ENCODE peak calls at places on chromosomes 5 and 9, in nine cellular contexts. One of them, this sample, is unnamed.

GRCh38 chr5:159310492-159310891 is 19.8 kb downstream of the IL12B start:
- DNase-seq in HFF-Myc: no peak
- DNase-seq in lower leg skin: no peak
- DNase-seq in neural progenitor cell: peak; percentile 72
- DNase-seq in lower lobe of right lung: peak; percentile 78
- DNase-seq in AG09309: no peak
- DNase-seq in heart left ventricle: no peak
- DNase-seq in left ventricle myocardium inferior: no peak
- DNase-seq in lung: peak; percentile 59
- DNase-seq in this sample: no peak

GRCh38 chr5:132251220-132251725 is 6.2 kb upstream of the PDLIM4 start:
- DNase-seq in HFF-Myc: no peak
- DNase-seq in lower leg skin: peak; percentile 80
- DNase-seq in neural progenitor cell: no peak
- DNase-seq in lower lobe of right lung: no peak
- DNase-seq in AG09309: no peak
- DNase-seq in heart left ventricle: no peak
- DNase-seq in left ventricle myocardium inferior: no peak
- DNase-seq in lung: no peak
- DNase-seq in this sample: no peak

GRCh38 chr5:129172561-129172960 is 78.0 kb downstream of the ISOC1 start:
- DNase-seq in HFF-Myc: no peak
- DNase-seq in lower leg skin: no peak
- DNase-seq in neural progenitor cell: peak; percentile 8
- DNase-seq in lower lobe of right lung: no peak
- DNase-seq in AG09309: no peak
- DNase-seq in heart left ventricle: no peak
- DNase-seq in left ventricle myocardium inferior: no peak
- DNase-seq in lung: no peak
- DNase-seq in this sample: peak; percentile 3

GRCh38 chr5:59685806-59686205 is 207.7 kb downstream of the PDE4D start:
- DNase-seq in HFF-Myc: peak; percentile 16
- DNase-seq in lower leg skin: no peak
- DNase-seq in neural progenitor cell: no peak
- DNase-seq in lower lobe of right lung: no peak
- DNase-seq in AG09309: no peak
- DNase-seq in heart left ventricle: no peak
- DNase-seq in left ventricle myocardium inferior: no peak
- DNase-seq in lung: no peak
- DNase-seq in this sample: no peak

GRCh38 chr9:108083160-108083559 is 593.6 kb upstream of the KLF4 start:
- DNase-seq in HFF-Myc: no peak
- DNase-seq in lower leg skin: no peak
- DNase-seq in neural progenitor cell: peak; percentile 14
- DNase-seq in lower lobe of right lung: no peak
- DNase-seq in AG09309: no peak
- DNase-seq in heart left ventricle: no peak
- DNase-seq in left ventricle myocardium inferior: no peak
- DNase-seq in lung: no peak
- DNase-seq in this sample: no peak

GRCh38 chr9:115593587-115594091 is 475.7 kb upstream of the TNC start:
- DNase-seq in HFF-Myc: no peak
- DNase-seq in lower leg skin: no peak
- DNase-seq in neural progenitor cell: peak; percentile 61
- DNase-seq in lower lobe of right lung: no peak
- DNase-seq in AG09309: no peak
- DNase-seq in heart left ventricle: no peak
- DNase-seq in left ventricle myocardium inferior: no peak
- DNase-seq in lung: no peak
- DNase-seq in this sample: no peak

GRCh38 chr9:91117959-91118651 is 243.6 kb downstream of the AUH start:
- DNase-seq in HFF-Myc: peak; percentile 66
- DNase-seq in lower leg skin: peak; percentile 96
- DNase-seq in neural progenitor cell: peak; percentile 48
- DNase-seq in lower lobe of right lung: peak; percentile 96
- DNase-seq in AG09309: no peak
- DNase-seq in heart left ventricle: peak; percentile 93
- DNase-seq in left ventricle myocardium inferior: peak; percentile 85
- DNase-seq in lung: peak; percentile 96
- DNase-seq in this sample: peak; percentile 66

GRCh38 chr9:91994422-91994821 is 44.4 kb upstream of the ROR2 start:
- DNase-seq in HFF-Myc: no peak
- DNase-seq in lower leg skin: no peak
- DNase-seq in neural progenitor cell: no peak
- DNase-seq in lower lobe of right lung: no peak
- DNase-seq in AG09309: no peak
- DNase-seq in heart left ventricle: no peak
- DNase-seq in left ventricle myocardium inferior: no peak
- DNase-seq in lung: no peak
- DNase-seq in this sample: no peak

GRCh38 chr9:136247551-136247916 is 1.9 kb upstream of the QSOX2 start:
- DNase-seq in HFF-Myc: no peak
- DNase-seq in lower leg skin: no peak
- DNase-seq in neural progenitor cell: no peak
- DNase-seq in lower lobe of right lung: no peak
- DNase-seq in AG09309: no peak
- DNase-seq in heart left ventricle: no peak
- DNase-seq in left ventricle myocardium inferior: no peak
- DNase-seq in lung: no peak
- DNase-seq in this sample: no peak

GRCh38 chr5:121478636-121479035 is 373.0 kb upstream of the FTMT start:
- DNase-seq in HFF-Myc: no peak
- DNase-seq in lower leg skin: no peak
- DNase-seq in neural progenitor cell: no peak
- DNase-seq in lower lobe of right lung: no peak
- DNase-seq in AG09309: no peak
- DNase-seq in heart left ventricle: no peak
- DNase-seq in left ventricle myocardium inferior: no peak
- DNase-seq in lung: no peak
- DNase-seq in this sample: no peak

GRCh38 chr9:75890541-75891276 is at the start of gene PCSK5:
- DNase-seq in HFF-Myc: peak; percentile 53
- DNase-seq in lower leg skin: peak; percentile 97
- DNase-seq in neural progenitor cell: peak; percentile 97
- DNase-seq in lower lobe of right lung: peak; percentile 93
- DNase-seq in AG09309: peak; percentile 75
- DNase-seq in heart left ventricle: peak; percentile 94
- DNase-seq in left ventricle myocardium inferior: peak; percentile 88
- DNase-seq in lung: peak; percentile 95
- DNase-seq in this sample: peak; percentile 75
- TF ChIP-seq CTCF in HFF-Myc: peak; percentile 10
- TF ChIP-seq CTCF in lower leg skin: no peak
- TF ChIP-seq CTCF in neural progenitor cell: peak; percentile 49
- TF ChIP-seq CTCF in lower lobe of right lung: peak; percentile 35
- TF ChIP-seq CTCF in AG09309: peak; percentile 19
- TF ChIP-seq CTCF in heart left ventricle: peak; percentile 23
- TF ChIP-seq CTCF in left ventricle myocardium inferior: peak; percentile 50
- TF ChIP-seq CTCF in lung: no peak
- TF ChIP-seq CTCF in this sample: peak; percentile 30

GRCh38 chr9:22208846-22209585 is 199.9 kb upstream of the CDKN2B start:
- DNase-seq in HFF-Myc: no peak
- DNase-seq in lower leg skin: no peak
- DNase-seq in neural progenitor cell: no peak
- DNase-seq in lower lobe of right lung: no peak
- DNase-seq in AG09309: no peak
- DNase-seq in heart left ventricle: no peak
- DNase-seq in left ventricle myocardium inferior: no peak
- DNase-seq in lung: no peak
- DNase-seq in this sample: no peak
- H3K4me3 ChIP-seq in HFF-Myc: no peak overlapping the region
- H3K4me3 ChIP-seq in lower leg skin: no peak overlapping the region
- H3K4me3 ChIP-seq in neural progenitor cell: no peak overlapping the region
- H3K4me3 ChIP-seq in lower lobe of right lung: no peak overlapping the region
- H3K4me3 ChIP-seq in AG09309: no peak overlapping the region
- H3K4me3 ChIP-seq in heart left ventricle: no peak overlapping the region
- H3K4me3 ChIP-seq in left ventricle myocardium inferior: no peak overlapping the region
- H3K4me3 ChIP-seq in lung: no peak overlapping the region
- H3K4me3 ChIP-seq in this sample: no peak overlapping the region

GRCh38 chr5:71013575-71013974 is 11.6 kb downstream of the NAIP start:
- DNase-seq in HFF-Myc: no peak
- DNase-seq in lower leg skin: no peak
- DNase-seq in neural progenitor cell: peak; percentile 21
- DNase-seq in lower lobe of right lung: no peak
- DNase-seq in AG09309: no peak
- DNase-seq in heart left ventricle: no peak
- DNase-seq in left ventricle myocardium inferior: no peak
- DNase-seq in lung: no peak
- DNase-seq in this sample: no peak
- TF ChIP-seq CTCF in HFF-Myc: no peak
- TF ChIP-seq CTCF in lower leg skin: no peak
- TF ChIP-seq CTCF in neural progenitor cell: no peak
- TF ChIP-seq CTCF in lower lobe of right lung: no peak
- TF ChIP-seq CTCF in AG09309: no peak
- TF ChIP-seq CTCF in heart left ventricle: no peak
- TF ChIP-seq CTCF in left ventricle myocardium inferior: no peak
- TF ChIP-seq CTCF in lung: no peak
- TF ChIP-seq CTCF in this sample: no peak

GRCh38 chr9:124485936-124486335 is 21.3 kb downstream of the NR5A1 start:
- DNase-seq in HFF-Myc: no peak
- DNase-seq in lower leg skin: no peak
- DNase-seq in neural progenitor cell: no peak
- DNase-seq in lower lobe of right lung: no peak
- DNase-seq in AG09309: no peak
- DNase-seq in heart left ventricle: peak; percentile 49
- DNase-seq in left ventricle myocardium inferior: no peak
- DNase-seq in lung: no peak
- DNase-seq in this sample: no peak

GRCh38 chr9:124486778-124487490 is 20.3 kb downstream of the NR5A1 start:
- DNase-seq in HFF-Myc: no peak
- DNase-seq in lower leg skin: no peak
- DNase-seq in neural progenitor cell: peak; percentile 85
- DNase-seq in lower lobe of right lung: no peak
- DNase-seq in AG09309: no peak
- DNase-seq in heart left ventricle: peak; percentile 53
- DNase-seq in left ventricle myocardium inferior: no peak
- DNase-seq in lung: no peak
- DNase-seq in this sample: no peak

GRCh38 chr9:124488641-124489040 is 18.6 kb downstream of the NR5A1 start:
- DNase-seq in HFF-Myc: no peak
- DNase-seq in lower leg skin: no peak
- DNase-seq in neural progenitor cell: no peak
- DNase-seq in lower lobe of right lung: no peak
- DNase-seq in AG09309: no peak
- DNase-seq in heart left ventricle: no peak
- DNase-seq in left ventricle myocardium inferior: no peak
- DNase-seq in lung: no peak
- DNase-seq in this sample: no peak

GRCh38 chr9:124489222-124489621 is 18.0 kb downstream of the NR5A1 start:
- DNase-seq in HFF-Myc: no peak
- DNase-seq in lower leg skin: no peak
- DNase-seq in neural progenitor cell: no peak
- DNase-seq in lower lobe of right lung: no peak
- DNase-seq in AG09309: peak; percentile 1
- DNase-seq in heart left ventricle: no peak
- DNase-seq in left ventricle myocardium inferior: no peak
- DNase-seq in lung: no peak
- DNase-seq in this sample: no peak

GRCh38 chr9:124487491-124488182 is 19.6 kb downstream of the NR5A1 start:
- DNase-seq in HFF-Myc: no peak
- DNase-seq in lower leg skin: no peak
- DNase-seq in neural progenitor cell: no peak
- DNase-seq in lower lobe of right lung: no peak
- DNase-seq in AG09309: no peak
- DNase-seq in heart left ventricle: no peak
- DNase-seq in left ventricle myocardium inferior: no peak
- DNase-seq in lung: no peak
- DNase-seq in this sample: no peak
- H3K4me3 ChIP-seq in HFF-Myc: no peak overlapping the region
- H3K4me3 ChIP-seq in lower leg skin: no peak overlapping the region
- H3K4me3 ChIP-seq in neural progenitor cell: no peak overlapping the region
- H3K4me3 ChIP-seq in lower lobe of right lung: no peak overlapping the region
- H3K4me3 ChIP-seq in AG09309: no peak overlapping the region
- H3K4me3 ChIP-seq in heart left ventricle: no peak overlapping the region
- H3K4me3 ChIP-seq in left ventricle myocardium inferior: no peak overlapping the region
- H3K4me3 ChIP-seq in lung: no peak overlapping the region
- H3K4me3 ChIP-seq in this sample: no peak overlapping the region

GRCh38 chr9:89178162-89179120 is at the start of gene SHC3:
- DNase-seq in HFF-Myc: no peak
- DNase-seq in lower leg skin: no peak
- DNase-seq in neural progenitor cell: peak; percentile 62
- DNase-seq in lower lobe of right lung: no peak
- DNase-seq in AG09309: no peak
- DNase-seq in heart left ventricle: peak; percentile 60
- DNase-seq in left ventricle myocardium inferior: no peak
- DNase-seq in lung: no peak
- DNase-seq in this sample: no peak

GRCh38 chr9:89179920-89180667 is 1.5 kb upstream of the SHC3 start:
- DNase-seq in HFF-Myc: peak; percentile 75
- DNase-seq in lower leg skin: peak; percentile 97
- DNase-seq in neural progenitor cell: peak; percentile 95
- DNase-seq in lower lobe of right lung: peak; percentile 90
- DNase-seq in AG09309: peak; percentile 80
- DNase-seq in heart left ventricle: peak; percentile 91
- DNase-seq in left ventricle myocardium inferior: peak; percentile 87
- DNase-seq in lung: peak; percentile 88
- DNase-seq in this sample: peak; percentile 90

GRCh38 chr9:89177401-89178161 is 1.0 kb downstream of the SHC3 start:
- DNase-seq in HFF-Myc: no peak
- DNase-seq in lower leg skin: peak; percentile 87
- DNase-seq in neural progenitor cell: peak; percentile 68
- DNase-seq in lower lobe of right lung: no peak
- DNase-seq in AG09309: no peak
- DNase-seq in heart left ventricle: peak; percentile 65
- DNase-seq in left ventricle myocardium inferior: no peak
- DNase-seq in lung: no peak
- DNase-seq in this sample: no peak

GRCh38 chr9:89177021-89177400 is 1.6 kb downstream of the SHC3 start:
- DNase-seq in HFF-Myc: no peak
- DNase-seq in lower leg skin: peak; percentile 53
- DNase-seq in neural progenitor cell: peak; percentile 48
- DNase-seq in lower lobe of right lung: no peak
- DNase-seq in AG09309: no peak
- DNase-seq in heart left ventricle: no peak
- DNase-seq in left ventricle myocardium inferior: no peak
- DNase-seq in lung: no peak
- DNase-seq in this sample: no peak

GRCh38 chr9:89179535-89179919 is 909 bp upstream of the SHC3 start:
- DNase-seq in HFF-Myc: no peak
- DNase-seq in lower leg skin: no peak
- DNase-seq in neural progenitor cell: peak; percentile 38
- DNase-seq in lower lobe of right lung: no peak
- DNase-seq in AG09309: no peak
- DNase-seq in heart left ventricle: no peak
- DNase-seq in left ventricle myocardium inferior: no peak
- DNase-seq in lung: no peak
- DNase-seq in this sample: no peak
- TF ChIP-seq CTCF in HFF-Myc: no peak
- TF ChIP-seq CTCF in lower leg skin: no peak
- TF ChIP-seq CTCF in neural progenitor cell: no peak
- TF ChIP-seq CTCF in lower lobe of right lung: no peak
- TF ChIP-seq CTCF in AG09309: no peak
- TF ChIP-seq CTCF in heart left ventricle: no peak
- TF ChIP-seq CTCF in left ventricle myocardium inferior: no peak
- TF ChIP-seq CTCF in lung: no peak
- TF ChIP-seq CTCF in this sample: no peak

DNA sequence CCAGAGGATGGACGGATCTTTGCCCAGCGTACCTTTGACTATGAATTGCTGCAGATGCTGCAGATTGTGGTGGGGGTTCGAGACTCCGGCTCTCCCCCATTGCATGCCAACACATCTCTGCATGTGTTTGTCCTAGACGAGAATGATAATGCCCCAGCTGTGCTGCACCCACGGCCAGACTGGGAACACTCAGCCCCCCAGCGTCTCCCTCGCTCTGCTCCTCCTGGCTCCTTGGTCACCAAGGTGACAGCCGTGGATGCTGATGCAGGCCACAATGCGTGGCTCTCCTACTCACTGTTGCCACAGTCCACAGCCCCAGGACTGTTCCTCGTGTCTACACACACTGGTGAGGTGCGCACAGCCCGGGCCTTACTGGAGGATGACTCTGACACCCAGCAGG is 1.9 kb downstream of the PCDHGC5 start:
- DNase-seq in HFF-Myc: no peak
- DNase-seq in lower leg skin: peak; percentile 76
- DNase-seq in neural progenitor cell: no peak
- DNase-seq in lower lobe of right lung: no peak
- DNase-seq in AG09309: no peak
- DNase-seq in heart left ventricle: no peak
- DNase-seq in left ventricle myocardium inferior: no peak
- DNase-seq in lung: no peak
- DNase-seq in this sample: no peak
- H3K4me3 ChIP-seq in HFF-Myc: no peak overlapping the region
- H3K4me3 ChIP-seq in lower leg skin: no peak overlapping the region
- H3K4me3 ChIP-seq in neural progenitor cell: no peak overlapping the region
- H3K4me3 ChIP-seq in lower lobe of right lung: no peak overlapping the region
- H3K4me3 ChIP-seq in AG09309: no peak overlapping the region
- H3K4me3 ChIP-seq in heart left ventricle: no peak overlapping the region
- H3K4me3 ChIP-seq in left ventricle myocardium inferior: no peak overlapping the region
- H3K4me3 ChIP-seq in lung: no peak overlapping the region
- H3K4me3 ChIP-seq in this sample: no peak overlapping the region